ENCODE peak calls at places on chromosomes 2 and 18, in five cellular contexts. One of them, this sample, is unnamed.

GRCh38 chr2:85278361-85278760 is 49.4 kb downstream of the TGOLN2 start:
- DNase-seq in GM12878: no peak
- DNase-seq in A549: no peak
- DNase-seq in K562: no peak
- DNase-seq in HepG2: no peak
- DNase-seq in this sample: no peak

GRCh38 chr2:234292205-234292954 is 204.5 kb downstream of the ARL4C start:
- DNase-seq in GM12878: peak; percentile 80
- DNase-seq in K562: no peak
- DNase-seq in HepG2: no peak
- DNase-seq in A549: no peak
- DNase-seq in this sample: peak; percentile 5

GRCh38 chr2:216914491-216914890 is 54.6 kb upstream of the TNP1 start:
- DNase-seq in HepG2: no peak
- DNase-seq in GM12878: no peak
- DNase-seq in A549: no peak
- DNase-seq in K562: no peak
- DNase-seq in this sample: no peak

GRCh38 chr2:97966545-97967215 is 29.1 kb downstream of the TMEM131 start:
- DNase-seq in A549: no peak
- DNase-seq in HepG2: peak; percentile 25
- DNase-seq in K562: no peak
- DNase-seq in GM12878: no peak
- DNase-seq in this sample: no peak

GRCh38 chr2:239983004-239983778 is 42.0 kb downstream of the NDUFA10 start:
- DNase-seq in HepG2: no peak
- DNase-seq in GM12878: no peak
- DNase-seq in K562: no peak
- DNase-seq in A549: no peak
- DNase-seq in this sample: no peak

GRCh38 chr2:137255990-137256389 is 490.6 kb downstream of the THSD7B start:
- DNase-seq in HepG2: no peak
- DNase-seq in GM12878: no peak
- DNase-seq in A549: no peak
- DNase-seq in K562: no peak
- DNase-seq in this sample: no peak

GRCh38 chr18:377088-377487 is 109.2 kb upstream of the THOC1 start:
- DNase-seq in K562: no peak
- DNase-seq in GM12878: no peak
- DNase-seq in A549: no peak
- DNase-seq in HepG2: no peak
- DNase-seq in this sample: no peak

GRCh38 chr2:190409616-190410015 is 1.5 kb downstream of the MFSD6 start:
- DNase-seq in HepG2: no peak
- DNase-seq in A549: no peak
- DNase-seq in GM12878: no peak
- DNase-seq in K562: no peak
- DNase-seq in this sample: no peak

DNA sequence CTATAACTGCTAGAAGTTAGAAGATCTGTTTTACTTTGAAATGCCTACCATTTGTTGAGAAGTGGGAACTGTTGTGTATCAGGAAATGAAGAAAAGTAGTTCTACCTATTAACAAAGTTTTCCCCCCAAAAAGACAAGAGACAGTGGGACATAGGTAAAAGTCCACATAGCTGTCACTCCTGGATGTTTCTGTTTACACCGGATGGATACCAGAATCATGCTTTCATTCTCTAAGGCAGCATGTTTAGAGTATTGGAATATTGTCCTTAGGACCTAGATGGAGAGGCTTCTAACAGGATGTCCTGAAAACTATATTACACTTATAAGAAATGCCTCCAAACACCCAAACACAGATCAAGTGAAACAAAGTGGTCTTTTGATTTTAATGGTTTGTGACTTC is 143.1 kb downstream of the MCFD2 start:
- DNase-seq in K562: no peak
- DNase-seq in HepG2: peak; percentile 16
- DNase-seq in GM12878: no peak
- DNase-seq in A549: no peak
- DNase-seq in this sample: no peak
- TF ChIP-seq CTCF in K562: no peak
- TF ChIP-seq CTCF in HepG2: no peak
- TF ChIP-seq CTCF in GM12878: no peak
- TF ChIP-seq CTCF in A549: no peak
- TF ChIP-seq CTCF in this sample: no peak

GRCh38 chr2:111678161-111678560 is 205.8 kb downstream of the ANAPC1 start:
- DNase-seq in K562: no peak
- DNase-seq in GM12878: no peak
- DNase-seq in A549: no peak
- DNase-seq in HepG2: no peak
- DNase-seq in this sample: no peak
- H3K4me2 ChIP-seq in K562: no peak overlapping the region
- H3K4me2 ChIP-seq in GM12878: no peak overlapping the region
- H3K4me2 ChIP-seq in A549: no peak overlapping the region
- H3K4me2 ChIP-seq in HepG2: no peak overlapping the region
- H3K4me2 ChIP-seq in this sample: no peak overlapping the region

DNA sequence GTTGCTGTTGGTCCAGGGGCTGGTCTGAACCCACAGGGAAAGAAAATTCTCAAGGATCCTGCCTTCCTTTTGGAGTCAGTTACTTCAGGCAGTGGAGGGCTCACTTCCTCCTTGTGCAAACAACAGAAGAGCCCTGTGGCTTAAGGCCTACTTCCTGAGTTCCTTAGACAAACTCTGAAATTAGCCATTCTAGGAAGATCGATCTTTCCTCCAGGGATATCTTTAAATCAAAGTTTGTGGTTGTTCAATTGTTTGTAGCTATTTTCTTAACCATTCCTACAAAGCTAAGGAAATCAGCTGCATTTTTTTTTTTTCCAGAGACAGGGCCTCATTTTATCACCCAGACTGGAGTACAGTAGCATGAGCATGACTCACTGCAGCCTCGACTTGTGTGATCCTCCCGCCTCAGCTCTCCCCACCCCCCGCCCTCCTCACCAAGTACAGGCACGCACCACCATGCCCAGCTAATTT is 156.0 kb downstream of the TANC1 start:
- DNase-seq in GM12878: no peak
- DNase-seq in A549: peak; percentile 63
- DNase-seq in K562: no peak
- DNase-seq in HepG2: peak; percentile 59
- DNase-seq in this sample: peak; percentile 92
- TF ChIP-seq MYC in GM12878: no peak
- TF ChIP-seq MYC in A549: no peak
- TF ChIP-seq MYC in K562: no peak
- TF ChIP-seq MYC in HepG2: no peak
- TF ChIP-seq MYC in this sample: peak; percentile 45

GRCh38 chr18:72922895-72923294 is 55.1 kb upstream of the NETO1 start:
- DNase-seq in GM12878: no peak
- DNase-seq in HepG2: no peak
- DNase-seq in A549: no peak
- DNase-seq in K562: no peak
- DNase-seq in this sample: no peak
- TF ChIP-seq CTCF in GM12878: no peak
- TF ChIP-seq CTCF in HepG2: no peak
- TF ChIP-seq CTCF in A549: no peak
- TF ChIP-seq CTCF in K562: no peak
- TF ChIP-seq CTCF in this sample: no peak

DNA sequence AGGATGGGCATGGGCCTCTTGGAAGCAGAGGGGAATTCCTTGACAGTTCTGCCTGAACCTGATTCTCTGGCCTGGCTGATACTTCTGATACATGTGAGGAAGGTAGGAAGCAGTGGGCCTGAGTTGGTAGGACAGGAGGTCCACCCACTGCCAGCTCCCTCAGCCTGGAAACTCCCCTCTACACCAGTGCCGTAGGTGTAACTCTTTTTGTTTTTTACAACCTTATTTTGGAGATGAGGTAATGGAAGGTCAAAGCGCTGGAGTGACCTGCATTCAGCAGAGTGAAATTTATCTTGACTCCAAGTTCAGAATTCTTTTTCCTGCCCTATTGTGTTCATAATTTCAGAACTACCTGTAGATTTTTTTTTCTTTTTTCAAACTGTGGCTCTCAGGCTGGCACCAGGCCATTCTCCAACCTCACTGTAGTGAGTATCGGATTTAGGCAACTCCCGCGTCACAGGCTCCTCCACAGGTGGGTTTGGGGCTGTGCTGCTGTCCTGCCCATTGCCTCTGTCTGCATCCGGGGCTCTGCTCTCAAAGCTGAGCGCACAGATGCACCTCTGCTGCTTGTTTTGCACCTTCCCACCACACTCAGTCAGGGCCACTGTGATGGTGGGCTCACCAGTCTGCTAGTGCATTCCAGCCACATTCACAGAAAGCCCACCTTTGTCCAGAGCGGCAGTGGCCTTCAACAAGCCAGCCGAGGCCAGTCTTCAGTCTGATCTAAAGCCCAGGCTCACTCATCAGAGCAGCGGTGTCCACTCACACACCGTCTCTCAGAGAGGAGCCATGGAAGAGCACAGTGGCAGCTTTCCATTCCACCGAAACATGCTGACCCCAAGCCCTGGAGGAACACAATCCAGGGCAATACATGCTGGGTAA is 87.2 kb downstream of the UXS1 start:
- DNase-seq in K562: no peak
- DNase-seq in A549: no peak
- DNase-seq in HepG2: no peak
- DNase-seq in GM12878: no peak
- DNase-seq in this sample: no peak
- H3K4me2 ChIP-seq in K562: no peak overlapping the region
- H3K4me2 ChIP-seq in A549: no peak overlapping the region
- H3K4me2 ChIP-seq in HepG2: no peak overlapping the region
- H3K4me2 ChIP-seq in GM12878: peak overlapping the region; percentile 68
- H3K4me2 ChIP-seq in this sample: no peak overlapping the region

GRCh38 chr2:54073796-54074195 is 41.6 kb upstream of the ACYP2 start:
- DNase-seq in A549: peak; percentile 67
- DNase-seq in GM12878: no peak
- DNase-seq in HepG2: peak; percentile 38
- DNase-seq in K562: no peak
- DNase-seq in this sample: peak; percentile 18
- TF ChIP-seq MYC in A549: no peak
- TF ChIP-seq MYC in GM12878: no peak
- TF ChIP-seq MYC in HepG2: no peak
- TF ChIP-seq MYC in K562: no peak
- TF ChIP-seq MYC in this sample: no peak

DNA sequence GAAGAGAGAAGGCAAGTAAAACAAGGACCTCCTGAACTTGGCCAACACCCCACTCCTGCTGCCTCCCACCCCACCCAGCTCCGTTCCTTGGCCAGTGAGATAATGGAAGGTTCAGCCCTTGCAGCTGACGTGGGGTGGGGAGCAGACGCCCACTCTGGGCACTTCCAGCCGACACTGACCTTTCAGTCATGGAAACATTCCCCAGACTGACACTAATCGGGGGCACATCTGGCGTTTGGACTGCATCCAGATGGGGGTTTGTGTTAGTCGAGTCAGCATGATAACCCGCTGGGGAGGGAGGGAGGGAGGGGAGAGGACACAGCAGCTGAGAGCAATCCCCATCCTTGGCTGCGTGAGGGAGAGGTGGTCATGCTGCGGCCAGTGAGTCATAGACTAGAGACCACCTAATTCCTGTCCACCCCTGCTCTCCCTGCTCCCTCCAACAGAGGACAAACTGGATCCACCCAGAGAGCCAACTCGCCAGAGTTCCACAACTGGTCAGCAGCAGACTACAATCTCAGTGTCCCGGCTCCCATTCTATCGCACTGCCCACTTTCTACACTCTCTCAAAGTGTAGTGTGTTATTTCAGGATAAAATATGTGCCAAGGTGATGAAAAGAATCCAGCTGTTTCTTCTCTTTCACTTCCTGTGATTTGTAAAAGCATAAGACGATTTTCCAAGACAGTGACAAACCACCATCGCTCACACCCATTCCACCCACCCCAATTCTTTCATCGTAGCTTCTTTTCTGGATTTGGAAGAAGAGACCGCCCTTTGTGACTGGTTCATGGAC is 115.4 kb upstream of the PKDCC start:
- DNase-seq in A549: no peak
- DNase-seq in K562: peak; percentile 61
- DNase-seq in HepG2: no peak
- DNase-seq in GM12878: no peak
- DNase-seq in this sample: no peak
- TF ChIP-seq CTCF in A549: no peak
- TF ChIP-seq CTCF in K562: no peak
- TF ChIP-seq CTCF in HepG2: no peak
- TF ChIP-seq CTCF in GM12878: no peak
- TF ChIP-seq CTCF in this sample: no peak

GRCh38 chr18:59699750-59700534 is 2.7 kb upstream of the CCBE1 start:
- DNase-seq in A549: no peak
- DNase-seq in K562: no peak
- DNase-seq in HepG2: no peak
- DNase-seq in GM12878: no peak
- DNase-seq in this sample: no peak

GRCh38 chr18:59701272-59701671 is 4.0 kb upstream of the CCBE1 start:
- DNase-seq in A549: no peak
- DNase-seq in GM12878: no peak
- DNase-seq in K562: no peak
- DNase-seq in HepG2: no peak
- DNase-seq in this sample: no peak

GRCh38 chr18:59697236-59697932 is at the start of gene CCBE1:
- DNase-seq in K562: peak; percentile 60
- DNase-seq in GM12878: no peak
- DNase-seq in A549: peak; percentile 67
- DNase-seq in HepG2: no peak
- DNase-seq in this sample: peak; percentile 34

GRCh38 chr18:59699061-59699460 is 1.8 kb upstream of the CCBE1 start:
- DNase-seq in HepG2: no peak
- DNase-seq in GM12878: no peak
- DNase-seq in A549: no peak
- DNase-seq in K562: no peak
- DNase-seq in this sample: no peak

DNA sequence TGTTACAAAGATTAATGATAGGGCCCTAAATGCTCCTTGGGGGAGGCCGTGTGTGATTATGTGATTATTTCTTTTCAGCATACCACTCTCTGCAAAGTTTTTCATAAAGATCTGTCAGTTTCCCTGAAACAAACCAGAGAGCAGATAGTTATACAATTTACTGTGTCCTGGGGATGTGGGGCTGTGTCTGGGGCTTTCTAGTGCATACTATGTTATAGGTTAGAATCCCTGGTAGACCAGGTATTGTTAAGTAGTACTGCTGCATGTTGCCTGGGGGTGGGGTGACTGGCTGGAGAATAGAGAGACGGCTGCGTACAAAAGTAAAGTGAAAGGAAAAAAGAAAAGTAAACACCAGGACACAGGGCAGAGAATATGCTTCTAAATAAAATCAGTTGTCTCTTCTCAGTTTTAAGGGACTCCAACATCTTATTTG is 3.3 kb upstream of the CCBE1 start:
- DNase-seq in A549: no peak
- DNase-seq in K562: no peak
- DNase-seq in HepG2: no peak
- DNase-seq in GM12878: no peak
- DNase-seq in this sample: no peak
- H3K4me2 ChIP-seq in A549: no peak overlapping the region
- H3K4me2 ChIP-seq in K562: no peak overlapping the region
- H3K4me2 ChIP-seq in HepG2: no peak overlapping the region
- H3K4me2 ChIP-seq in GM12878: no peak overlapping the region
- H3K4me2 ChIP-seq in this sample: no peak overlapping the region

This sample was measured in endothelial cell of umbilical vein.